ENCODE peak calls at places on chromosome 10, in five cellular contexts. B, J, D, I and M are unnamed samples.

GRCh38 chr10:31262672-31263071 is 56.3 kb upstream of the ZEB1 start:
- DNase-seq in I (peak; percentile 39), B (no peak), J (no peak), D (no peak), M (no peak)

GRCh38 chr10:97399843-97400545 is 1.1 kb downstream of the RRP12 start:
- DNase-seq in J (peak; percentile 71), I (peak; percentile 79), B (peak; percentile 75), D (no peak), M (peak; percentile 71)

GRCh38 chr10:16853201-16853600 is 36.0 kb upstream of the RSU1 start:
- DNase-seq in B (peak; percentile 20), D (no peak), J (no peak), I (no peak), M (no peak)

GRCh38 chr10:73239908-73240307 is 7.1 kb downstream of the DNAJC9 start:
- DNase-seq in B (no peak), D (no peak), I (no peak), J (no peak), M (no peak)

GRCh38 chr10:93221521-93221920 is 147.8 kb downstream of the CYP26A1 start:
- DNase-seq in J (no peak), B (no peak), D (no peak), I (no peak), M (no peak)

GRCh38 chr10:79995979-79996629 is 47.2 kb upstream of the SFTPD start:
- DNase-seq in J (no peak), D (no peak), B (no peak), I (no peak), M (no peak)

GRCh38 chr10:24046060-24046459 is 162.9 kb upstream of the KIAA1217 start:
- DNase-seq in D (no peak), B (no peak), J (no peak), I (no peak), M (no peak)

GRCh38 chr10:31419394-31420063 is 100.5 kb downstream of the ZEB1 start:
- DNase-seq in J (no peak), B (peak; percentile 8), D (no peak), I (no peak), M (no peak)

GRCh38 chr10:47137311-47137851 is 162.6 kb upstream of the GDF10 start:
- DNase-seq in B (peak; percentile 62), I (no peak), D (no peak), J (no peak), M (no peak)

GRCh38 chr10:95208702-95209391 is 14.8 kb downstream of the ACSM6 start:
- DNase-seq in D (peak; percentile 42), I (no peak), J (no peak), B (peak; percentile 33), M (no peak)

GRCh38 chr10:114519306-114519669 is 115.0 kb upstream of the AFAP1L2 start:
- DNase-seq in B (peak; percentile 31), J (peak; percentile 93), D (no peak), I (no peak), M (no peak)

GRCh38 chr10:31477584-31477983 is 158.6 kb downstream of the ZEB1 start:
- DNase-seq in D (no peak), J (no peak), B (no peak), I (no peak), M (no peak)

GRCh38 chr10:38025283-38025682 is 14.8 kb downstream of the ZNF33A start:
- DNase-seq in D (no peak), J (no peak), I (no peak), B (no peak), M (no peak)

GRCh38 chr10:63591600-63592379 is 70.6 kb downstream of the REEP3 start:
- DNase-seq in I (no peak), D (no peak), B (peak; percentile 26), J (no peak), M (no peak)

GRCh38 chr10:63935705-63936104 is 414.5 kb downstream of the REEP3 start:
- DNase-seq in J (no peak), D (no peak), B (peak; percentile 56), I (no peak), M (no peak)

GRCh38 chr10:123249894-123250293 is 95.7 kb downstream of the BUB3 start:
- DNase-seq in B (no peak), D (no peak), I (no peak), J (no peak), M (no peak)

GRCh38 chr10:84140036-84140379 is 699 bp downstream of the GHITM start:
- DNase-seq in I (peak; percentile 41), J (no peak), B (no peak), D (no peak), M (peak; percentile 68)

GRCh38 chr10:31999261-31999660 is 57.0 kb downstream of the KIF5B start:
- DNase-seq in D (no peak), B (no peak), J (no peak), I (no peak), M (no peak)

GRCh38 chr10:107790271-107790670 is 625.8 kb upstream of the SORCS1 start:
- DNase-seq in J (no peak), B (no peak), D (no peak), I (no peak), M (no peak)

GRCh38 chr10:71292624-71293445 is 26.2 kb upstream of the SLC29A3 start:
- DNase-seq in B (no peak), D (no peak), J (no peak), I (no peak), M (no peak)

GRCh38 chr10:109214916-109215740 is 708.2 kb downstream of the XPNPEP1 start:
- DNase-seq in J (no peak), I (no peak), D (no peak), B (no peak), M (no peak)

GRCh38 chr10:3623746-3624145 is 161.3 kb downstream of the KLF6 start:
- DNase-seq in D (no peak), I (no peak), J (no peak), B (no peak), M (no peak)

GRCh38 chr10:3271385-3272115 is 99.0 kb upstream of the PITRM1 start:
- DNase-seq in J (no peak), I (no peak), B (no peak), D (no peak), M (no peak)

GRCh38 chr10:126904807-126905686 is at the start of gene DOCK1:
- DNase-seq in J (peak; percentile 79), B (peak; percentile 69), D (peak; percentile 68), I (peak; percentile 61), M (peak; percentile 16)

GRCh38 chr10:85995791-85996190 is 370.8 kb downstream of the GRID1 start:
- DNase-seq in D (no peak), I (peak; percentile 40), J (peak; percentile 20), B (peak; percentile 43), M (no peak)

GRCh38 chr10:86644412-86645110 is 9.8 kb upstream of the OPN4 start:
- DNase-seq in J (no peak), D (peak; percentile 51), B (no peak), I (no peak), M (no peak)

GRCh38 chr10:43959364-43959763 is 310.7 kb upstream of the ZNF32 start:
- DNase-seq in B (no peak), J (no peak), I (no peak), D (no peak), M (no peak)

GRCh38 chr10:67306588-67307205 is 380.9 kb downstream of the LRRTM3 start:
- DNase-seq in B (peak; percentile 88), I (no peak), J (no peak), D (no peak), M (no peak)

GRCh38 chr10:79333513-79333912 is 13.8 kb upstream of the PPIF start:
- DNase-seq in J (no peak), B (peak; percentile 100), I (no peak), D (no peak), M (no peak)

GRCh38 chr10:1738950-1739349 is 1.6 kb upstream of the ADARB2 start:
- DNase-seq in J (no peak), I (no peak), B (no peak), D (no peak), M (no peak)

GRCh38 chr10:58414270-58415041 is 29.2 kb downstream of the TFAM start:
- DNase-seq in B (peak; percentile 87), J (no peak), I (no peak), D (no peak), M (no peak)

GRCh38 chr10:59561397-59562121 is 148.1 kb downstream of the SLC16A9 start:
- DNase-seq in D (no peak), I (peak; percentile 40), B (peak; percentile 54), J (no peak), M (no peak)

GRCh38 chr10:10869592-10869991 is 148.1 kb upstream of the CELF2 start:
- DNase-seq in J (no peak), D (no peak), B (no peak), I (no peak), M (no peak)

GRCh38 chr10:23078114-23078513 is 17.3 kb upstream of the MSRB2 start:
- DNase-seq in B (no peak), J (no peak), D (no peak), I (no peak), M (no peak)

GRCh38 chr10:92274071-92274470 is 16.8 kb downstream of the CPEB3 start:
- DNase-seq in I (no peak), D (no peak), B (no peak), J (no peak), M (no peak)

GRCh38 chr10:127041561-127041960 is 136.3 kb downstream of the DOCK1 start:
- DNase-seq in B (peak; percentile 76), J (peak; percentile 7), I (no peak), D (no peak), M (no peak)

DNA sequence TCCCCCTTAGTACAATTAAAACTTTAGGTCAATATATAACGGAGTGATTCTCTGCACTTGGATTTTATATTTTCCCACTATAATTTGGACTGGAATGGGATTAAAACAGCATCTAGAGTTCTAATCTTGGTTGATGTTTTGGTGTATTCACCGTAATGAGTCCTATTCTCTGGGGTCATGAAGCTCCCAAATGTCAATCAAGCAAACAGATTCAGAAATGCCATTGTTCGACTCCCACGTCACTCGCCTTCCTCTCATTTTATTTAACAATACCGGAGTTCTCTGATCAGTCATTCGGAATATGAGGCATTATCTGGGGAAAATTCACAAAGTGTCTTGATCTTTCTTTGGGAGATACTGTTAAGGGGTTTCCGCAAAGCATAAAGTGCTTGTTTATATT is 26.5 kb downstream of the SKIDA1 start:
- DNase-seq in D (no peak), J (no peak), B (no peak), I (no peak), M (no peak)
- H3K4me1 ChIP-seq in D (peaks cover 18% of the 10 kb centered on the region), J (peaks cover 6% of the 10 kb centered on the region), B (no peaks in the 10 kb centered on the region), I (peaks cover 6% of the 10 kb centered on the region), M (peaks cover 29% of the 10 kb centered on the region)

GRCh38 chr10:102243304-102243703 is 2.0 kb upstream of the PITX3 start:
- DNase-seq in J (no peak), B (peak; percentile 70), D (no peak), I (no peak), M (no peak)
- H3K4me1 ChIP-seq in J (peaks cover 32% of the 10 kb centered on the region), B (peaks cover 33% of the 10 kb centered on the region), D (no peaks in the 10 kb centered on the region), I (peaks cover 45% of the 10 kb centered on the region), M (peaks cover 57% of the 10 kb centered on the region)

GRCh38 chr10:77160679-77161078 is 476.9 kb downstream of the KCNMA1 start:
- DNase-seq in J (peak; percentile 34), I (no peak), D (no peak), B (peak; percentile 100), M (no peak)
- H3K4me1 ChIP-seq in J (peaks cover 20% of the 10 kb centered on the region), I (peaks cover 16% of the 10 kb centered on the region), D (no peaks in the 10 kb centered on the region), B (peaks cover 68% of the 10 kb centered on the region), M (no peaks in the 10 kb centered on the region)

GRCh38 chr10:133229265-133230022 is 573 bp upstream of the UTF1 start:
- DNase-seq in I (no peak), J (no peak), D (peak; percentile 71), B (no peak), M (no peak)
- H3K4me1 ChIP-seq in I (no peaks in the 10 kb centered on the region), J (no peaks in the 10 kb centered on the region), D (no peaks in the 10 kb centered on the region), B (no peaks in the 10 kb centered on the region), M (no peaks in the 10 kb centered on the region)

GRCh38 chr10:124661661-124662180 is 82.5 kb downstream of the FAM53B start:
- DNase-seq in D (no peak), B (no peak), J (no peak), I (no peak), M (no peak)
- H3K4me1 ChIP-seq in D (no peaks in the 10 kb centered on the region), B (no peaks in the 10 kb centered on the region), J (no peaks in the 10 kb centered on the region), I (peaks cover 27% of the 10 kb centered on the region), M (peaks cover 57% of the 10 kb centered on the region)